ENCODE peak calls at places on chromosomes 7 and 10, in four cellular contexts. Q, F, Y and A are unnamed samples.

GRCh38 chr7:5387711-5388245 is 35.9 kb downstream of the TNRC18 start:
- DNase-seq in F (no peak), Q (no peak), Y (no peak), A (no peak)

GRCh38 chr10:127354992-127355391 is 158.6 kb upstream of the INSYN2A start:
- DNase-seq in Q (no peak), F (no peak), Y (no peak), A (no peak)

GRCh38 chr7:13628231-13629001 is 361.1 kb downstream of the ETV1 start:
- DNase-seq in Y (no peak), F (no peak), Q (peak; percentile 55), A (no peak)

GRCh38 chr7:119256001-119256400 is 1017.0 kb upstream of the KCND2 start:
- DNase-seq in Y (no peak), F (no peak), Q (no peak), A (no peak)

GRCh38 chr7:92768501-92769360 is 67.6 kb downstream of the CDK6 start:
- DNase-seq in Q (peak; percentile 64), Y (no peak), F (no peak), A (no peak)

GRCh38 chr7:11747715-11748485 is 84.1 kb downstream of the THSD7A start:
- DNase-seq in Y (no peak), Q (no peak), F (no peak), A (no peak)

GRCh38 chr7:92547579-92547978 is 19.0 kb downstream of the RBM48 start:
- DNase-seq in Y (peak; percentile 40), F (no peak), Q (no peak), A (no peak)

GRCh38 chr7:20407585-20408466 is 77.1 kb downstream of the ITGB8 start:
- DNase-seq in Y (peak; percentile 47), Q (peak; percentile 43), F (no peak), A (no peak)

GRCh38 chr7:2508327-2509231 is 11.0 kb upstream of the LFNG start:
- DNase-seq in F (peak; percentile 94), Q (peak; percentile 32), Y (peak; percentile 82), A (peak; percentile 28)

GRCh38 chr10:105714728-105715127 is 1073.6 kb downstream of the SORCS3 start:
- DNase-seq in Q (no peak), Y (no peak), F (no peak), A (no peak)

GRCh38 chr10:132953428-132953827 is 11.1 kb upstream of the CFAP46 start:
- DNase-seq in Y (no peak), Q (no peak), F (no peak), A (no peak)

GRCh38 chr10:79385804-79386531 is 38.7 kb downstream of the PPIF start:
- DNase-seq in Q (no peak), Y (peak; percentile 7), F (peak; percentile 36), A (no peak)

GRCh38 chr7:25759748-25760147 is 392.2 kb upstream of the NFE2L3 start:
- DNase-seq in F (no peak), Q (no peak), Y (no peak), A (no peak)

GRCh38 chr10:54441286-54441685 is 359.7 kb downstream of the PCDH15 start:
- DNase-seq in Q (no peak), F (no peak), Y (no peak), A (no peak)

GRCh38 chr10:69502589-69502988 is 51.3 kb downstream of the TSPAN15 start:
- DNase-seq in Q (no peak), Y (no peak), F (no peak), A (no peak)

GRCh38 chr7:82818091-82818620 is 344.5 kb downstream of the PCLO start:
- DNase-seq in Y (no peak), Q (no peak), F (no peak), A (no peak)

GRCh38 chr10:70448236-70448635 is 6.8 kb upstream of the NODAL start:
- DNase-seq in Q (no peak), Y (no peak), F (no peak), A (no peak)

GRCh38 chr7:14504134-14504533 is 398.4 kb downstream of the DGKB start:
- DNase-seq in Y (no peak), Q (no peak), F (no peak), A (no peak)

GRCh38 chr7:32890553-32891045 is 961 bp downstream of the KBTBD2 start:
- DNase-seq in F (peak; percentile 74), Y (no peak), Q (peak; percentile 71), A (no peak)

GRCh38 chr7:32893225-32893560 is 1.6 kb upstream of the KBTBD2 start:
- DNase-seq in F (no peak), Y (no peak), Q (no peak), A (no peak)

GRCh38 chr7:32891046-32891799 is at the start of gene KBTBD2:
- DNase-seq in F (peak; percentile 92), Q (peak; percentile 84), Y (peak; percentile 91), A (peak; percentile 78)

GRCh38 chr7:32892521-32893224 is 1.1 kb upstream of the KBTBD2 start:
- DNase-seq in Q (peak; percentile 67), F (peak; percentile 67), Y (peak; percentile 50), A (peak; percentile 39)

GRCh38 chr7:32891800-32892520 is 400 bp upstream of the KBTBD2 start:
- DNase-seq in Q (peak; percentile 92), Y (peak; percentile 99), F (peak; percentile 98), A (peak; percentile 96)
- TF ChIP-seq POLR2A in Q (peak; percentile 39), Y (peak; percentile 70), F (peak; percentile 68), A (peak; percentile 70)

GRCh38 chr10:58517481-58518355 is 5.0 kb downstream of the BICC1 start:
- DNase-seq in Y (no peak), Q (no peak), F (no peak), A (no peak)

GRCh38 chr10:58514102-58514472 is 1.4 kb downstream of the BICC1 start:
- DNase-seq in F (no peak), Y (no peak), Q (no peak), A (no peak)

GRCh38 chr10:58517071-58517470 is 4.4 kb downstream of the BICC1 start:
- DNase-seq in F (no peak), Q (no peak), Y (no peak), A (no peak)

GRCh38 chr10:58515296-58515956 is 2.8 kb downstream of the BICC1 start:
- DNase-seq in F (no peak), Y (no peak), Q (no peak), A (no peak)

DNA sequence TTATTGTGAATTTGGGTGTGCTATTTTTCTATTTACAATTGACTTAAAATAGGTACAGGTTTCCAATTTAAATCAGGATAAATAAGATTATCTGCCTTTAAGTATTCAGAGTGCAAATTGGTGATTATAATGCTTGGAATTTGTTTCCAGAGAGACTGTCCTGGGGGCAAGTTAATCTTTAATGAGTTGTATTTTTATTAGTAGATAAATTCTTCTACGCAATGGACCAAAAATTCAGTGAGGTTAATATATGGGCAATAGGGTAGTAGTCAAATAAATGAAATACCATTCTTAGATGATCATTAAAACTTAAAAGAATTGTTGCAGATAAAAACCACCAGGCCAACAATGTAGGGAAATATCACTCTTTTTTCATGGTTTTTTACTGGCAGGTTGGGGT is 3.4 kb downstream of the BICC1 start:
- DNase-seq in F (no peak), Y (no peak), Q (no peak), A (no peak)
- H3K4me3 ChIP-seq in F (no peak overlapping the region), Y (no peak overlapping the region), Q (no peak overlapping the region), A (no peak overlapping the region)

GRCh38 chr10:28808693-28809092 is 131.4 kb downstream of the BAMBI start:
- DNase-seq in F (no peak), Y (no peak), Q (no peak), A (no peak)

GRCh38 chr10:28806951-28807759 is 129.8 kb downstream of the BAMBI start:
- DNase-seq in Q (no peak), F (no peak), Y (no peak), A (no peak)

GRCh38 chr10:28806481-28806880 is 129.2 kb downstream of the BAMBI start:
- DNase-seq in Y (peak; percentile 28), Q (no peak), F (no peak), A (no peak)

GRCh38 chr10:28810062-28810870 is 132.9 kb downstream of the BAMBI start:
- DNase-seq in Q (peak; percentile 38), Y (no peak), F (no peak), A (no peak)

DNA sequence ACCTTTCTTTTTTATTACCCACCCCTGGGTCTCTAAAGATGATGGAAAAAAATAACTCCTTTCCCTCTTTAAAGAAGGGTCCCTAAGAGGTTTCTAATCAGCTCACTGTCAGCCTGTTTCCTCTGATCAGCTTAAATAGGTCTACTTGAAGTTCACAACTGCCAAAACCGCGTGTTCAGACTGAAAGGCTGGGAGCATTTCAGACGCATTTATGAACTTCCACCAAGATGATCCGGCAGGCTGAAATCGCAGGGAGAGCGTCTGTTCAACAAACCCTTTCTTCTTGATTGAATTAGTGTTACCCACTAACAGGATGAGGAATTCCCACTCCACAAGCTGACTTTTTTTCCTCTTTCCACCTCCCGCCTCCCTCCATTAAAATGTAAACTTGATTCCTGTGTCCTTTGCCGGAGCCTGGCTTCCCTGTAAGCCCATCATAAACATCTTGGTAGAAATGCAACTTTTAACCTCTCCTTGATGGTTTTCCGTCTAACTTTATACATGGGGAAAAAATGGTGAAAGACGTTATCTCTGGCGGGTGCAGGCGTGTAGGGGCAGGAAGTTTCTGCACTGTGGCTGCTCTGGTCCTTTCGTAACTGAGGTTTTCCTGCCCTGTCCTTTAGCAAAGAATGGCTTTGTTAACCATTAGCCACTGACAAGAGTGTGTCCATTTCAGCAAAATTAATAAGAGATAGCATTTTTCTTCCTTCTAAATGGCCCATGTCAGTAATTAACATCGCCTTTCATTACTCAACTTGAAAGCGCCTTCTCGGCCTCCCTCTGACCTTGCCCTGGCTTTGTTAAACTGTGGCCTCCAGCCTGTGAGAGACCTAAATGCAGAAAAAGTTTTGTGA is 130.7 kb downstream of the BAMBI start:
- DNase-seq in Y (no peak), Q (peak; percentile 34), F (no peak), A (no peak)
- TF ChIP-seq POLR2A in Y (no peak), Q (no peak), F (no peak), A (no peak)

DNA sequence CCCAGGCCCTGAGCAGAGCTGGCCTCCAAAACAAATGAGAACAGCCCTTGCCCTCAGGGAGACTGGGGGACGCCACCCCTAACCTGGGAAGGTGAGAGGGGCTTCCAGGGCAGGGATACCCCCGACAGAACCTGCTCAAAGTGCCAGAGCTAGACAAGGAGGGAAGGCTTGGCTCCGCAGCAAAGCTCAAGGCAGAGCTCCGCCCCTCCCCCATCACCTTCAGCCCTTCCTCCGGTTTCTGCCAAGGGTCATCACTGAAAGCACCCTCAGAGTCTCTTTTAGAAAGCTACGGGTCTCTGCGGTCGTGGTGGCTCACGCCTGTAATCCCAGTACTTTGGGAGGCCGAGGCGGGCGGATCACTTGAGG is 73.4 kb upstream of the CUX1 start:
- DNase-seq in Q (no peak), Y (no peak), F (peak; percentile 53), A (no peak)
- H3K4me3 ChIP-seq in Q (no peak overlapping the region), Y (peak overlapping the region; percentile 55), F (peak overlapping the region; percentile 42), A (peak overlapping the region; percentile 60)

GRCh38 chr10:71748671-71749191 is 24.6 kb downstream of the VSIR start:
- DNase-seq in Y (peak; percentile 84), F (peak; percentile 93), Q (no peak), A (peak; percentile 64)
- TF ChIP-seq POLR2A in Y (peak; percentile 22), F (no peak), Q (no peak), A (peak; percentile 13)